ENCODE peak calls at places on chromosomes 6 and 20, in eight cellular contexts. One of them, this sample, is unnamed.

GRCh38 chr6:155517282-155517681 is 61.6 kb upstream of the NOX3 start:
- DNase-seq in neural crest cell: no peak
- DNase-seq in cardiac muscle cell: no peak
- DNase-seq in CD8-positive, alpha-beta T cell: no peak
- DNase-seq in breast epithelium: no peak
- DNase-seq in kidney epithelial cell: no peak
- DNase-seq in AG04449: no peak
- DNase-seq in foreskin fibroblast: no peak
- DNase-seq in this sample: no peak

GRCh38 chr20:46122071-46122470 is 4.0 kb downstream of the CD40 start:
- DNase-seq in neural crest cell: no peak
- DNase-seq in cardiac muscle cell: no peak
- DNase-seq in CD8-positive, alpha-beta T cell: no peak
- DNase-seq in breast epithelium: no peak
- DNase-seq in kidney epithelial cell: peak
- DNase-seq in AG04449: no peak
- DNase-seq in foreskin fibroblast: peak
- DNase-seq in this sample: no peak

GRCh38 chr6:47047479-47048411 is 5.6 kb upstream of the ADGRF1 start:
- DNase-seq in neural crest cell: peak
- DNase-seq in cardiac muscle cell: peak
- DNase-seq in CD8-positive, alpha-beta T cell: peak
- DNase-seq in breast epithelium: peak
- DNase-seq in kidney epithelial cell: peak
- DNase-seq in AG04449: no peak
- DNase-seq in foreskin fibroblast: peak
- DNase-seq in this sample: peak

GRCh38 chr6:43962458-43962857 is 164.8 kb downstream of the MRPL14 start:
- DNase-seq in neural crest cell: no peak
- DNase-seq in cardiac muscle cell: no peak
- DNase-seq in CD8-positive, alpha-beta T cell: no peak
- DNase-seq in breast epithelium: no peak
- DNase-seq in kidney epithelial cell: no peak
- DNase-seq in AG04449: no peak
- DNase-seq in foreskin fibroblast: no peak
- DNase-seq in this sample: no peak

GRCh38 chr6:8192597-8192996 is 90.2 kb upstream of the EEF1E1 start:
- DNase-seq in neural crest cell: no peak
- DNase-seq in cardiac muscle cell: no peak
- DNase-seq in CD8-positive, alpha-beta T cell: no peak
- DNase-seq in breast epithelium: no peak
- DNase-seq in kidney epithelial cell: no peak
- DNase-seq in AG04449: no peak
- DNase-seq in foreskin fibroblast: no peak
- DNase-seq in this sample: no peak

GRCh38 chr6:138255443-138255842 is 37.2 kb upstream of the PBOV1 start:
- DNase-seq in neural crest cell: no peak
- DNase-seq in cardiac muscle cell: no peak
- DNase-seq in CD8-positive, alpha-beta T cell: no peak
- DNase-seq in breast epithelium: no peak
- DNase-seq in kidney epithelial cell: no peak
- DNase-seq in AG04449: no peak
- DNase-seq in foreskin fibroblast: no peak
- DNase-seq in this sample: no peak

GRCh38 chr6:62285612-62286469 is at the start of gene KHDRBS2:
- DNase-seq in neural crest cell: peak
- DNase-seq in cardiac muscle cell: peak
- DNase-seq in CD8-positive, alpha-beta T cell: peak
- DNase-seq in breast epithelium: peak
- DNase-seq in kidney epithelial cell: peak
- DNase-seq in AG04449: no peak
- DNase-seq in foreskin fibroblast: no peak
- DNase-seq in this sample: peak

GRCh38 chr6:34145161-34146020 is 496 bp downstream of the GRM4 start:
- DNase-seq in neural crest cell: peak
- DNase-seq in cardiac muscle cell: peak
- DNase-seq in CD8-positive, alpha-beta T cell: peak
- DNase-seq in breast epithelium: no peak
- DNase-seq in kidney epithelial cell: no peak
- DNase-seq in AG04449: no peak
- DNase-seq in foreskin fibroblast: peak
- DNase-seq in this sample: peak

GRCh38 chr20:1418335-1418734 is 25.5 kb upstream of the FKBP1A start:
- DNase-seq in neural crest cell: no peak
- DNase-seq in cardiac muscle cell: no peak
- DNase-seq in CD8-positive, alpha-beta T cell: no peak
- DNase-seq in breast epithelium: no peak
- DNase-seq in kidney epithelial cell: no peak
- DNase-seq in AG04449: no peak
- DNase-seq in foreskin fibroblast: peak
- DNase-seq in this sample: no peak

GRCh38 chr6:39197521-39198500 is 31.5 kb downstream of the KCNK5 start:
- DNase-seq in neural crest cell: no peak
- DNase-seq in cardiac muscle cell: no peak
- DNase-seq in CD8-positive, alpha-beta T cell: no peak
- DNase-seq in breast epithelium: no peak
- DNase-seq in kidney epithelial cell: no peak
- DNase-seq in AG04449: no peak
- DNase-seq in foreskin fibroblast: no peak
- DNase-seq in this sample: no peak

GRCh38 chr6:17042422-17043147 is 59.3 kb upstream of the STMND1 start:
- DNase-seq in neural crest cell: no peak
- DNase-seq in cardiac muscle cell: peak
- DNase-seq in CD8-positive, alpha-beta T cell: no peak
- DNase-seq in breast epithelium: no peak
- DNase-seq in kidney epithelial cell: peak
- DNase-seq in AG04449: no peak
- DNase-seq in foreskin fibroblast: peak
- DNase-seq in this sample: no peak

GRCh38 chr6:6889601-6890000 is 218.2 kb upstream of the RREB1 start:
- DNase-seq in neural crest cell: no peak
- DNase-seq in cardiac muscle cell: no peak
- DNase-seq in CD8-positive, alpha-beta T cell: no peak
- DNase-seq in breast epithelium: no peak
- DNase-seq in kidney epithelial cell: no peak
- DNase-seq in AG04449: no peak
- DNase-seq in foreskin fibroblast: no peak
- DNase-seq in this sample: no peak

GRCh38 chr20:57476641-57477461 is 48.1 kb downstream of the CTCFL start:
- DNase-seq in neural crest cell: no peak
- DNase-seq in cardiac muscle cell: no peak
- DNase-seq in CD8-positive, alpha-beta T cell: no peak
- DNase-seq in breast epithelium: no peak
- DNase-seq in kidney epithelial cell: no peak
- DNase-seq in AG04449: no peak
- DNase-seq in foreskin fibroblast: no peak
- DNase-seq in this sample: no peak

GRCh38 chr6:57162008-57162407 is 10.1 kb upstream of the BAG2 start:
- DNase-seq in neural crest cell: no peak
- DNase-seq in cardiac muscle cell: no peak
- DNase-seq in CD8-positive, alpha-beta T cell: no peak
- DNase-seq in breast epithelium: no peak
- DNase-seq in kidney epithelial cell: no peak
- DNase-seq in AG04449: no peak
- DNase-seq in foreskin fibroblast: peak
- DNase-seq in this sample: no peak

GRCh38 chr20:37943501-37944455 is 40.9 kb downstream of the VSTM2L start:
- DNase-seq in neural crest cell: no peak
- DNase-seq in cardiac muscle cell: no peak
- DNase-seq in CD8-positive, alpha-beta T cell: no peak
- DNase-seq in breast epithelium: peak
- DNase-seq in kidney epithelial cell: no peak
- DNase-seq in AG04449: no peak
- DNase-seq in foreskin fibroblast: no peak
- DNase-seq in this sample: no peak

GRCh38 chr20:1633535-1633934 is 13.7 kb upstream of the SIRPB1 start:
- DNase-seq in neural crest cell: no peak
- DNase-seq in cardiac muscle cell: peak
- DNase-seq in CD8-positive, alpha-beta T cell: no peak
- DNase-seq in breast epithelium: no peak
- DNase-seq in kidney epithelial cell: no peak
- DNase-seq in AG04449: no peak
- DNase-seq in foreskin fibroblast: no peak
- DNase-seq in this sample: no peak

GRCh38 chr6:6981923-6982322 is 125.8 kb upstream of the RREB1 start:
- DNase-seq in neural crest cell: no peak
- DNase-seq in cardiac muscle cell: no peak
- DNase-seq in CD8-positive, alpha-beta T cell: no peak
- DNase-seq in breast epithelium: no peak
- DNase-seq in kidney epithelial cell: no peak
- DNase-seq in AG04449: no peak
- DNase-seq in foreskin fibroblast: no peak
- DNase-seq in this sample: no peak

GRCh38 chr6:16344756-16345155 is 106.4 kb downstream of the GMPR start:
- DNase-seq in neural crest cell: no peak
- DNase-seq in cardiac muscle cell: no peak
- DNase-seq in CD8-positive, alpha-beta T cell: no peak
- DNase-seq in breast epithelium: no peak
- DNase-seq in kidney epithelial cell: no peak
- DNase-seq in AG04449: no peak
- DNase-seq in foreskin fibroblast: peak
- DNase-seq in this sample: no peak

GRCh38 chr20:48772183-48772976 is 55.4 kb downstream of the PREX1 start:
- DNase-seq in neural crest cell: no peak
- DNase-seq in cardiac muscle cell: no peak
- DNase-seq in CD8-positive, alpha-beta T cell: no peak
- DNase-seq in breast epithelium: no peak
- DNase-seq in kidney epithelial cell: no peak
- DNase-seq in AG04449: no peak
- DNase-seq in foreskin fibroblast: no peak
- DNase-seq in this sample: no peak

GRCh38 chr6:75217203-75217602 is 11.3 kb upstream of the COL12A1 start:
- DNase-seq in neural crest cell: no peak
- DNase-seq in cardiac muscle cell: no peak
- DNase-seq in CD8-positive, alpha-beta T cell: no peak
- DNase-seq in breast epithelium: no peak
- DNase-seq in kidney epithelial cell: no peak
- DNase-seq in AG04449: no peak
- DNase-seq in foreskin fibroblast: peak
- DNase-seq in this sample: no peak

GRCh38 chr6:53628354-53629119 is 37.0 kb downstream of the KLHL31 start:
- DNase-seq in neural crest cell: no peak
- DNase-seq in cardiac muscle cell: no peak
- DNase-seq in CD8-positive, alpha-beta T cell: no peak
- DNase-seq in breast epithelium: peak
- DNase-seq in kidney epithelial cell: no peak
- DNase-seq in AG04449: peak
- DNase-seq in foreskin fibroblast: no peak
- DNase-seq in this sample: no peak

GRCh38 chr6:25181923-25182322 is 97.3 kb upstream of the CARMIL1 start:
- DNase-seq in neural crest cell: no peak
- DNase-seq in cardiac muscle cell: no peak
- DNase-seq in CD8-positive, alpha-beta T cell: no peak
- DNase-seq in breast epithelium: no peak
- DNase-seq in kidney epithelial cell: no peak
- DNase-seq in AG04449: no peak
- DNase-seq in foreskin fibroblast: no peak
- DNase-seq in this sample: no peak
- TF ChIP-seq CTCF in neural crest cell: no peak
- TF ChIP-seq CTCF in cardiac muscle cell: no peak
- TF ChIP-seq CTCF in CD8-positive, alpha-beta T cell: no peak
- TF ChIP-seq CTCF in breast epithelium: no peak
- TF ChIP-seq CTCF in kidney epithelial cell: no peak
- TF ChIP-seq CTCF in AG04449: no peak
- TF ChIP-seq CTCF in foreskin fibroblast: no peak
- TF ChIP-seq CTCF in this sample: no peak

GRCh38 chr20:62382306-62383198 is 4.4 kb upstream of the RPS21 start:
- DNase-seq in neural crest cell: peak
- DNase-seq in cardiac muscle cell: peak
- DNase-seq in CD8-positive, alpha-beta T cell: peak
- DNase-seq in breast epithelium: peak
- DNase-seq in kidney epithelial cell: no peak
- DNase-seq in AG04449: no peak
- DNase-seq in foreskin fibroblast: peak
- DNase-seq in this sample: peak
- TF ChIP-seq CTCF in neural crest cell: peak
- TF ChIP-seq CTCF in cardiac muscle cell: peak
- TF ChIP-seq CTCF in CD8-positive, alpha-beta T cell: peak
- TF ChIP-seq CTCF in breast epithelium: peak
- TF ChIP-seq CTCF in kidney epithelial cell: peak
- TF ChIP-seq CTCF in AG04449: peak
- TF ChIP-seq CTCF in foreskin fibroblast: peak
- TF ChIP-seq CTCF in this sample: peak

GRCh38 chr6:157101166-157101565 is 222.2 kb downstream of the TMEM242 start:
- DNase-seq in neural crest cell: no peak
- DNase-seq in cardiac muscle cell: no peak
- DNase-seq in CD8-positive, alpha-beta T cell: no peak
- DNase-seq in breast epithelium: no peak
- DNase-seq in kidney epithelial cell: no peak
- DNase-seq in AG04449: no peak
- DNase-seq in foreskin fibroblast: no peak
- DNase-seq in this sample: no peak

GRCh38 chr6:157099912-157100593 is 223.3 kb downstream of the TMEM242 start:
- DNase-seq in neural crest cell: no peak
- DNase-seq in cardiac muscle cell: no peak
- DNase-seq in CD8-positive, alpha-beta T cell: peak
- DNase-seq in breast epithelium: no peak
- DNase-seq in kidney epithelial cell: no peak
- DNase-seq in AG04449: no peak
- DNase-seq in foreskin fibroblast: no peak
- DNase-seq in this sample: peak

GRCh38 chr6:157096522-157096921 is 226.8 kb downstream of the TMEM242 start:
- DNase-seq in neural crest cell: no peak
- DNase-seq in cardiac muscle cell: no peak
- DNase-seq in CD8-positive, alpha-beta T cell: no peak
- DNase-seq in breast epithelium: no peak
- DNase-seq in kidney epithelial cell: no peak
- DNase-seq in AG04449: no peak
- DNase-seq in foreskin fibroblast: no peak
- DNase-seq in this sample: no peak

GRCh38 chr6:157097255-157097936 is 225.9 kb downstream of the TMEM242 start:
- DNase-seq in neural crest cell: no peak
- DNase-seq in cardiac muscle cell: peak
- DNase-seq in CD8-positive, alpha-beta T cell: no peak
- DNase-seq in breast epithelium: no peak
- DNase-seq in kidney epithelial cell: no peak
- DNase-seq in AG04449: no peak
- DNase-seq in foreskin fibroblast: no peak
- DNase-seq in this sample: no peak

GRCh38 chr6:157098999-157099398 is 224.3 kb downstream of the TMEM242 start:
- DNase-seq in neural crest cell: no peak
- DNase-seq in cardiac muscle cell: no peak
- DNase-seq in CD8-positive, alpha-beta T cell: no peak
- DNase-seq in breast epithelium: no peak
- DNase-seq in kidney epithelial cell: no peak
- DNase-seq in AG04449: no peak
- DNase-seq in foreskin fibroblast: no peak
- DNase-seq in this sample: no peak
- TF ChIP-seq CTCF in neural crest cell: no peak
- TF ChIP-seq CTCF in cardiac muscle cell: no peak
- TF ChIP-seq CTCF in CD8-positive, alpha-beta T cell: no peak
- TF ChIP-seq CTCF in breast epithelium: no peak
- TF ChIP-seq CTCF in kidney epithelial cell: no peak
- TF ChIP-seq CTCF in AG04449: no peak
- TF ChIP-seq CTCF in foreskin fibroblast: no peak
- TF ChIP-seq CTCF in this sample: no peak

DNA sequence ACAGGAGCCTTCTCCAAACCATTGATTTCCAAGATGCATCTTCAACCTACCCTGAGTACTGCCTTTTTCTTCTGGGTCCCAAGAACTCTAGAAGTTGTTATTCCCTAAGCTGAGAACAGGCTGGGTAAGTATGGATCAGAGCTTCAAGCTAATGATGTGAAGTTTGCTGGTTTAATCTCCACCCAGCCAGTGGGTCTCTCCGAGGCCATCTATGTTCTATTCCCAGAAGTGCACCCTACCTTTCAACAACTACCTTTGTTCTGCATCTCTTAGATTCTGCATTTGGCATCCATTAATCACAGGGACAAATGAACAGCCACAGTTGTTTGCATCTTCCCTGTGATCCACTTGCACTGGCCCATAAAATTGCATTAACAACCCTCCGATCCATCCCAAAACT is 246.2 kb downstream of the HIVEP2 start:
- DNase-seq in neural crest cell: no peak
- DNase-seq in cardiac muscle cell: no peak
- DNase-seq in CD8-positive, alpha-beta T cell: no peak
- DNase-seq in breast epithelium: no peak
- DNase-seq in kidney epithelial cell: no peak
- DNase-seq in AG04449: no peak
- DNase-seq in foreskin fibroblast: no peak
- DNase-seq in this sample: no peak
- TF ChIP-seq CTCF in neural crest cell: peak
- TF ChIP-seq CTCF in cardiac muscle cell: no peak
- TF ChIP-seq CTCF in CD8-positive, alpha-beta T cell: no peak
- TF ChIP-seq CTCF in breast epithelium: no peak
- TF ChIP-seq CTCF in kidney epithelial cell: peak
- TF ChIP-seq CTCF in AG04449: no peak
- TF ChIP-seq CTCF in foreskin fibroblast: peak
- TF ChIP-seq CTCF in this sample: no peak

This sample was measured in GM20000.